ENCODE peak calls at places on chromosomes 6 and 20, in five cellular contexts. S is stimulated activated CD8-positive, alpha-beta memory T cell treated with anti-CD3 and anti-CD28 coated beads, Interleukin-12 subunit alpha, Interleukin-12 subunit beta, amount 100 ng/mL, for 4 hours; Y is upper lobe of right lung; I is HEK293T; K is H9. L is an unnamed sample.

GRCh38 chr6:39102024-39102820 is 12.8 kb downstream of the SAYSD1 start:
- DNase-seq in S (no peak), Y (peak), I (peak), K (peak), L (peak)

GRCh38 chr6:26473758-26474438 is 16.1 kb downstream of the BTN2A1 start:
- DNase-seq in S (peak), Y (peak), I (peak), K (peak), L (peak)

GRCh38 chr20:1800180-1800579 is 95.0 kb upstream of the SIRPA start:
- DNase-seq in S (no peak), Y (no peak), I (no peak), K (no peak), L (no peak)

GRCh38 chr6:111793711-111794111 is 79.5 kb downstream of the FYN start:
- DNase-seq in S (no peak), Y (no peak), I (no peak), K (no peak), L (no peak)

GRCh38 chr6:75827163-75827562 is 78.1 kb downstream of the MYO6 start:
- DNase-seq in S (no peak), Y (no peak), I (no peak), K (no peak), L (no peak)

GRCh38 chr6:65637289-65638046 is 69.6 kb downstream of the EYS start:
- DNase-seq in S (no peak), Y (no peak), I (no peak), K (no peak), L (no peak)

GRCh38 chr20:58103961-58104360 is 124.5 kb downstream of the ANKRD60 start:
- DNase-seq in S (no peak), Y (no peak), I (no peak), K (no peak), L (no peak)

GRCh38 chr6:30450908-30451818 is 38.1 kb upstream of the HLA-E start:
- DNase-seq in S (peak), Y (peak), I (no peak), K (peak), L (peak)

GRCh38 chr20:46221271-46221670 is 87.0 kb downstream of the CDH22 start:
- DNase-seq in S (no peak), Y (no peak), I (no peak), K (no peak), L (no peak)

GRCh38 chr20:35984382-35984781 is 16.0 kb downstream of the CNBD2 start:
- DNase-seq in S (no peak), Y (no peak), I (no peak), K (no peak), L (no peak)

GRCh38 chr6:43744931-43745727 is 24.9 kb upstream of the VEGFA start:
- DNase-seq in S (no peak), Y (peak), I (no peak), K (peak), L (no peak)

GRCh38 chr6:130466052-130466743 is 100.4 kb downstream of the TMEM200A start:
- DNase-seq in S (no peak), Y (no peak), I (no peak), K (no peak), L (no peak)

GRCh38 chr6:3990692-3991491 is 88.0 kb downstream of the FAM217A start:
- DNase-seq in S (peak), Y (peak), I (peak), K (peak), L (peak)

GRCh38 chr20:58719971-58720371 is 27.4 kb downstream of the NPEPL1 start:
- DNase-seq in S (no peak), Y (no peak), I (no peak), K (peak), L (no peak)

GRCh38 chr6:7377961-7378360 is 11.6 kb downstream of the CAGE1 start:
- DNase-seq in S (no peak), Y (no peak), I (no peak), K (no peak), L (no peak)

GRCh38 chr20:31845300-31845863 is at the start of gene FOXS1:
- DNase-seq in S (no peak), Y (no peak), I (no peak), K (peak), L (peak)

GRCh38 chr20:43666376-43667328 is at the start of gene MYBL2:
- DNase-seq in S (peak), Y (peak), I (peak), K (peak), L (peak)

GRCh38 chr6:34349226-34349625 is 43.2 kb downstream of the NUDT3 start:
- DNase-seq in S (no peak), Y (no peak), I (no peak), K (no peak), L (no peak)

GRCh38 chr20:37526839-37527637 is 638 bp downstream of the BLCAP start:
- DNase-seq in S (no peak), Y (peak), I (no peak), K (no peak), L (peak)

GRCh38 chr6:160198577-160199211 is 59.9 kb downstream of the SLC22A2 start:
- DNase-seq in S (no peak), Y (no peak), I (no peak), K (no peak), L (no peak)

GRCh38 chr6:17015144-17015543 is 86.7 kb upstream of the STMND1 start:
- DNase-seq in S (no peak), Y (no peak), I (no peak), K (no peak), L (no peak)

GRCh38 chr6:7773914-7774313 is 48.0 kb downstream of the BMP6 start:
- DNase-seq in S (no peak), Y (no peak), I (no peak), K (no peak), L (no peak)

GRCh38 chr20:51379601-51380341 is 162.7 kb downstream of the NFATC2 start:
- DNase-seq in S (no peak), Y (peak), I (no peak), K (no peak), L (no peak)

GRCh38 chr6:49342410-49342809 is 120.6 kb downstream of the MMUT start:
- DNase-seq in S (no peak), Y (no peak), I (no peak), K (peak), L (no peak)

GRCh38 chr20:58308290-58308679 is 1.2 kb upstream of the RAB22A start:
- DNase-seq in S (no peak), Y (no peak), I (no peak), K (no peak), L (no peak)

GRCh38 chr6:147154454-147154853 is 49.8 kb upstream of the STXBP5 start:
- DNase-seq in S (no peak), Y (no peak), I (no peak), K (no peak), L (no peak)

GRCh38 chr20:14881518-14881917 is 544.1 kb upstream of the FLRT3 start:
- DNase-seq in S (no peak), Y (no peak), I (no peak), K (no peak), L (no peak)

GRCh38 chr6:93886416-93886815 is 467.1 kb upstream of the EPHA7 start:
- DNase-seq in S (no peak), Y (no peak), I (no peak), K (no peak), L (no peak)

L was measured in cardiac muscle cell.